ENCODE peak calls at places on chromosomes 5 and 9, in six cellular contexts. Y is activated naive CD4-positive, alpha-beta T cell treated with anti-CD3 and anti-CD28 coated beads, Interleukin-2, amount 50 U/mL, for 16 hours; P is GDM1; X is Daoy; B is AML-193; S is NCI-H1092. G is an unnamed sample.

GRCh38 chr5:169114466-169114865 is 186.5 kb downstream of the SLIT3 start:
- DNase-seq in Y (no peak), P (no peak), X (no peak), B (no peak), S (no peak), G (no peak)

GRCh38 chr5:143741418-143741817 is 70.5 kb upstream of the HMHB1 start:
- DNase-seq in Y (no peak), P (peak; percentile 21), X (no peak), B (peak; percentile 58), S (no peak), G (no peak)

GRCh38 chr5:120545007-120545406 is 80.9 kb downstream of the PRR16 start:
- DNase-seq in Y (no peak), P (no peak), X (no peak), B (no peak), S (no peak), G (no peak)

GRCh38 chr5:177426566-177427210 is at the start of gene GRK6:
- DNase-seq in Y (peak; percentile 68), P (no peak), X (peak; percentile 59), B (peak; percentile 22), S (no peak), G (peak; percentile 55)

GRCh38 chr5:78560000-78560399 is 88.6 kb downstream of the LHFPL2 start:
- DNase-seq in Y (no peak), P (no peak), X (no peak), B (no peak), S (no peak), G (no peak)

GRCh38 chr5:133664422-133664821 is 52.1 kb upstream of the FSTL4 start:
- DNase-seq in Y (no peak), P (no peak), X (peak; percentile 92), B (no peak), S (no peak), G (no peak)

GRCh38 chr5:122653087-122654017 is 121.5 kb upstream of the SNX2 start:
- DNase-seq in Y (no peak), P (no peak), X (peak; percentile 79), B (no peak), S (no peak), G (no peak)

GRCh38 chr9:122991370-122991830 is 42.1 kb upstream of the GPR21 start:
- DNase-seq in Y (peak; percentile 48), P (peak; percentile 9), X (peak; percentile 88), B (peak; percentile 65), S (no peak), G (no peak)

GRCh38 chr5:152556779-152557178 is 151.7 kb upstream of the NMUR2 start:
- DNase-seq in Y (no peak), P (no peak), X (no peak), B (no peak), S (peak; percentile 2), G (no peak)

G was measured in glutamatergic neuron.